ENCODE peak calls at places on chromosomes 1 and 21, in nine cellular contexts. D is activated CD8-positive, alpha-beta memory T cell treated with anti-CD3 and anti-CD28 coated beads for 4 hours; J is Calu3; G is stimulated activated CD4-positive, alpha-beta T cell treated with anti-CD3 and anti-CD28 coated beads, TNF-alpha, amount 100 ng/mL, for 1 hour; C is posterior cingulate gyrus; Z is A172; U is ureter; A is GM04504; B is NCI-H1930. S is an unnamed sample.

GRCh38 chr1:113399063-113399583 is 8.8 kb downstream of the MAGI3 start:
- DNase-seq in U (no peak), J (no peak), D (no peak), B (no peak), G (no peak), A (no peak), Z (no peak), C (no peak), S (no peak)

GRCh38 chr1:85818371-85818770 is 110.1 kb upstream of the ZNHIT6 start:
- DNase-seq in C (no peak), Z (no peak), U (no peak), B (peak), G (no peak), D (no peak), A (peak), J (no peak), S (no peak)

GRCh38 chr21:33110340-33110715 is 40.4 kb downstream of the OLIG1 start:
- DNase-seq in U (no peak), G (no peak), A (no peak), D (no peak), B (no peak), C (no peak), J (no peak), Z (no peak), S (no peak)

GRCh38 chr1:116415200-116415698 is 42.2 kb downstream of the ATP1A1 start:
- DNase-seq in D (no peak), G (no peak), A (no peak), Z (no peak), J (no peak), U (no peak), B (no peak), C (no peak), S (no peak)

GRCh38 chr1:167297222-167298214 is 76.8 kb downstream of the POU2F1 start:
- DNase-seq in Z (no peak), J (peak), U (no peak), D (no peak), G (no peak), B (no peak), C (no peak), A (no peak), S (no peak)

GRCh38 chr1:67850611-67851075 is 17.4 kb upstream of the GNG12 start:
- DNase-seq in G (no peak), Z (peak), J (peak), A (peak), C (no peak), D (no peak), U (peak), B (no peak), S (no peak)

GRCh38 chr1:1181129-1181937 is 7.7 kb downstream of the TTLL10 start:
- DNase-seq in Z (no peak), A (no peak), C (peak), B (no peak), U (no peak), D (no peak), G (no peak), J (no peak), S (no peak)

GRCh38 chr1:13570924-13571323 is 12.7 kb upstream of the PDPN start:
- DNase-seq in U (no peak), Z (no peak), D (no peak), G (no peak), B (no peak), C (no peak), J (no peak), A (no peak), S (no peak)

GRCh38 chr1:112927462-112927971 is 28.5 kb downstream of the SLC16A1 start:
- DNase-seq in D (no peak), G (no peak), B (no peak), Z (no peak), A (no peak), C (no peak), J (no peak), U (no peak), S (no peak)

GRCh38 chr1:102296116-102296515 is 299.4 kb upstream of the OLFM3 start:
- DNase-seq in D (no peak), C (no peak), B (no peak), J (no peak), Z (no peak), A (no peak), G (no peak), U (no peak), S (no peak)

GRCh38 chr1:175145899-175146298 is 46.7 kb downstream of the KIAA0040 start:
- DNase-seq in Z (no peak), U (no peak), D (no peak), G (no peak), C (no peak), B (no peak), A (no peak), J (no peak), S (no peak)

GRCh38 chr1:106926748-106927582 is 129.5 kb upstream of the PRMT6 start:
- DNase-seq in B (no peak), Z (no peak), A (no peak), J (no peak), D (no peak), C (no peak), G (no peak), U (no peak), S (no peak)

GRCh38 chr1:94622757-94623156 is 81.2 kb upstream of the F3 start:
- DNase-seq in C (no peak), Z (peak), B (no peak), G (no peak), D (no peak), J (peak), A (no peak), U (no peak), S (no peak)

GRCh38 chr1:91753878-91754277 is 132.1 kb downstream of the TGFBR3 start:
- DNase-seq in Z (no peak), C (no peak), G (no peak), B (no peak), J (no peak), A (no peak), U (no peak), D (no peak), S (no peak)

GRCh38 chr1:32830092-32830852 is 12.8 kb downstream of the S100PBP start:
- DNase-seq in G (no peak), D (no peak), A (no peak), U (no peak), J (no peak), Z (no peak), B (no peak), C (no peak), S (no peak)

GRCh38 chr1:214002060-214002459 is 14.3 kb downstream of the PROX1 start:
- DNase-seq in C (no peak), Z (no peak), U (no peak), A (no peak), G (no peak), B (peak), D (no peak), J (no peak), S (no peak)

GRCh38 chr1:1920608-1921458 is 1.8 kb upstream of the TMEM52 start:
- DNase-seq in A (no peak), J (no peak), B (no peak), U (no peak), D (no peak), Z (no peak), G (no peak), C (no peak), S (no peak)

GRCh38 chr1:32540589-32540988 is 1.4 kb downstream of the ZBTB8A start:
- DNase-seq in U (no peak), D (no peak), A (no peak), C (no peak), Z (no peak), J (no peak), B (no peak), G (no peak), S (no peak)

GRCh38 chr1:64539808-64540207 is 69.9 kb downstream of the CACHD1 start:
- DNase-seq in C (no peak), J (no peak), A (no peak), U (peak), D (no peak), G (no peak), Z (no peak), B (no peak), S (no peak)

GRCh38 chr21:30257773-30258172 is 25.0 kb downstream of the KRTAP24-1 start:
- DNase-seq in U (no peak), G (no peak), C (no peak), J (peak), A (no peak), Z (peak), B (no peak), D (no peak), S (no peak)

GRCh38 chr1:227134686-227135314 is 183.5 kb downstream of the CDC42BPA start:
- DNase-seq in D (no peak), U (no peak), C (no peak), Z (no peak), A (no peak), G (no peak), B (no peak), J (no peak), S (no peak)

GRCh38 chr1:232322162-232322734 is 307.7 kb downstream of the SIPA1L2 start:
- DNase-seq in U (no peak), J (no peak), A (no peak), C (no peak), Z (no peak), B (no peak), D (no peak), G (no peak), S (no peak)

GRCh38 chr1:216425577-216425976 is 2.3 kb upstream of the USH2A start:
- DNase-seq in A (no peak), G (no peak), C (no peak), D (no peak), U (no peak), J (no peak), Z (no peak), B (no peak), S (no peak)

GRCh38 chr1:14578156-14578555 is 20.3 kb upstream of the KAZN start:
- DNase-seq in B (no peak), C (no peak), U (no peak), D (no peak), A (no peak), J (no peak), G (no peak), Z (peak), S (no peak)

GRCh38 chr1:7457811-7458210 is 313.3 kb upstream of the VAMP3 start:
- DNase-seq in C (no peak), A (no peak), Z (no peak), U (peak), D (no peak), J (no peak), G (no peak), B (no peak), S (no peak)

GRCh38 chr1:44405041-44405803 is at the start of gene RNF220:
- DNase-seq in B (peak), C (peak), D (no peak), J (peak), Z (peak), A (peak), G (no peak), U (no peak), S (no peak)

GRCh38 chr21:45873866-45874265 is 107.7 kb upstream of the COL6A1 start:
- DNase-seq in G (no peak), C (peak), U (no peak), A (no peak), B (no peak), J (no peak), D (no peak), Z (no peak), S (no peak)

GRCh38 chr1:179447489-179447888 is 81.7 kb downstream of the AXDND1 start:
- DNase-seq in B (no peak), U (no peak), J (peak), C (no peak), Z (peak), D (no peak), G (no peak), A (no peak), S (no peak)

GRCh38 chr1:181219938-181220337 is 131.4 kb downstream of the IER5 start:
- DNase-seq in C (no peak), G (no peak), U (no peak), D (no peak), Z (no peak), J (no peak), A (no peak), B (no peak), S (no peak)

GRCh38 chr1:3408751-3409266 is 45.7 kb upstream of the ARHGEF16 start:
- DNase-seq in A (no peak), C (no peak), Z (no peak), G (no peak), J (no peak), D (no peak), B (no peak), U (no peak), S (no peak)

GRCh38 chr21:31606081-31606874 is 53.2 kb upstream of the SOD1 start:
- DNase-seq in G (no peak), J (no peak), C (no peak), U (no peak), D (no peak), Z (no peak), A (no peak), B (no peak), S (no peak)

GRCh38 chr1:34708106-34708505 is 46.7 kb upstream of the GJB5 start:
- DNase-seq in U (no peak), A (no peak), J (no peak), B (no peak), Z (no peak), C (no peak), G (no peak), D (no peak), S (no peak)

GRCh38 chr1:68339505-68339904 is 107.2 kb upstream of the WLS start:
- DNase-seq in D (no peak), A (no peak), C (no peak), Z (no peak), B (no peak), U (no peak), G (no peak), J (no peak), S (no peak)

GRCh38 chr1:236489710-236490377 is 33.9 kb upstream of the LGALS8 start:
- DNase-seq in A (peak), C (no peak), D (no peak), G (no peak), U (no peak), Z (peak), B (peak), J (peak), S (no peak)

GRCh38 chr1:24117722-24118409 is 5.9 kb upstream of the MYOM3 start:
- DNase-seq in J (peak), C (no peak), A (no peak), B (no peak), Z (peak), D (no peak), U (no peak), G (no peak), S (no peak)

GRCh38 chr1:77874804-77875445 is 13.5 kb upstream of the NEXN start:
- DNase-seq in C (no peak), D (no peak), U (no peak), Z (peak), J (no peak), B (no peak), G (no peak), A (no peak), S (no peak)